ENCODE peak calls at places on chromosomes 12 and 14, in eight cellular contexts. X is left ventricle myocardium inferior; Z is effector CD4-positive, alpha-beta T cell; T is CD8-positive, alpha-beta memory T cell; H is CD8-positive, alpha-beta T cell; L is astrocyte of the cerebellum; M is naive B cell; G is astrocyte of the spinal cord. D is an unnamed sample.

GRCh38 chr12:51922146-51922545 is 14.8 kb downstream of the ACVRL1 start:
- DNase-seq in L (no peak), M (no peak), G (no peak), X (no peak), Z (no peak), T (no peak), H (no peak), D (no peak)

GRCh38 chr14:32710351-32711102 is 228.2 kb upstream of the NPAS3 start:
- DNase-seq in Z (no peak), X (no peak), M (no peak), G (peak), T (no peak), L (no peak), H (no peak), D (no peak)

GRCh38 chr14:105138551-105139111 is 29.9 kb downstream of the JAG2 start:
- DNase-seq in H (no peak), T (no peak), Z (no peak), X (no peak), M (no peak), G (no peak), L (no peak), D (no peak)

GRCh38 chr14:38210587-38211257 is 3.0 kb downstream of the SSTR1 start:
- DNase-seq in X (peak), Z (no peak), H (no peak), L (no peak), G (peak), T (no peak), M (no peak), D (no peak)

GRCh38 chr12:98579835-98580234 is 13.7 kb upstream of the SLC25A3 start:
- DNase-seq in M (no peak), L (no peak), X (no peak), Z (no peak), G (no peak), T (no peak), H (no peak), D (no peak)

GRCh38 chr12:52648012-52648550 is 3.9 kb downstream of the KRT2 start:
- DNase-seq in H (no peak), M (no peak), Z (no peak), T (no peak), L (no peak), X (no peak), G (no peak), D (no peak)

GRCh38 chr12:52243264-52243773 is 10.3 kb downstream of the KRT7 start:
- DNase-seq in M (no peak), X (no peak), Z (no peak), T (no peak), H (no peak), G (no peak), L (no peak), D (no peak)

GRCh38 chr14:67941456-67942018 is 122.0 kb downstream of the RAD51B start:
- DNase-seq in G (peak), T (no peak), L (peak), M (no peak), X (no peak), H (no peak), Z (no peak), D (no peak)

GRCh38 chr12:124125472-124125871 is 152.5 kb downstream of the ZNF664 start:
- DNase-seq in G (peak), H (no peak), Z (no peak), T (no peak), L (no peak), X (no peak), M (no peak), D (no peak)

GRCh38 chr12:122366685-122367475 is 55.6 kb downstream of the CLIP1 start:
- DNase-seq in Z (no peak), H (no peak), G (peak), M (no peak), X (no peak), T (no peak), L (peak), D (no peak)

GRCh38 chr12:44960423-44960822 is 84.3 kb upstream of the NELL2 start:
- DNase-seq in T (no peak), M (no peak), Z (no peak), H (no peak), X (no peak), L (no peak), G (no peak), D (no peak)

GRCh38 chr12:49086116-49086515 is 8.5 kb downstream of the DHH start:
- DNase-seq in H (no peak), L (no peak), M (no peak), Z (no peak), T (no peak), G (no peak), X (no peak), D (no peak)

GRCh38 chr12:51827925-51828818 is 20.3 kb downstream of the FIGNL2 start:
- DNase-seq in L (no peak), Z (no peak), M (no peak), X (no peak), T (no peak), H (no peak), G (peak), D (no peak)

GRCh38 chr12:55679691-55680090 is 28.0 kb downstream of the ITGA7 start:
- DNase-seq in G (no peak), H (no peak), L (no peak), T (no peak), M (no peak), Z (no peak), X (peak), D (no peak)

GRCh38 chr12:58086006-58086405 is 144.6 kb downstream of the ATP23 start:
- DNase-seq in X (no peak), Z (no peak), L (no peak), T (no peak), M (no peak), H (no peak), G (no peak), D (no peak)

GRCh38 chr14:105317546-105317945 is 3.0 kb downstream of the PACS2 start:
- DNase-seq in G (peak), L (no peak), M (no peak), H (no peak), T (no peak), Z (no peak), X (peak), D (no peak)

GRCh38 chr14:103209054-103209453 is 85.8 kb downstream of the TNFAIP2 start:
- DNase-seq in L (no peak), M (no peak), G (no peak), T (no peak), X (no peak), Z (no peak), H (no peak), D (no peak)

GRCh38 chr14:61528591-61529021 is 166.7 kb upstream of the HIF1A start:
- DNase-seq in G (peak), X (no peak), H (no peak), T (no peak), Z (no peak), M (no peak), L (no peak), D (peak)